ENCODE peak calls at places on chromosomes 4 and X, in nine cellular contexts. J, O, L, S, G, N, Y, R and I are unnamed samples.

GRCh38 chrX:72271812-72272211 is 5.2 kb downstream of the RPS4X start:
- DNase-seq in J (no peak), O (no peak), L (no peak), S (no peak), G (no peak), N (no peak), Y (no peak), R (no peak), I (no peak)

GRCh38 chr4:77336411-77337142 is 179.6 kb downstream of the CCNG2 start:
- DNase-seq in J (no peak), O (no peak), L (no peak), S (no peak), G (no peak), N (no peak), Y (no peak), R (no peak), I (no peak)

GRCh38 chr4:56240554-56241190 is 146.6 kb downstream of the AASDH start:
- DNase-seq in J (no peak), O (no peak), L (no peak), S (no peak), G (no peak), N (no peak), Y (peak; percentile 73), R (no peak), I (no peak)

GRCh38 chrX:20739038-20739745 is 472.5 kb upstream of the RPS6KA3 start:
- DNase-seq in J (no peak), O (no peak), L (no peak), S (no peak), G (no peak), N (no peak), Y (no peak), R (no peak), I (no peak)

GRCh38 chrX:4850312-4850711 is 1136.9 kb upstream of the PRKX start:
- DNase-seq in J (no peak), O (no peak), L (no peak), S (no peak), G (no peak), N (no peak), Y (no peak), R (no peak), I (no peak)

GRCh38 chrX:118566359-118566758 is 70.7 kb downstream of the DOCK11 start:
- DNase-seq in J (no peak), O (no peak), L (no peak), S (no peak), G (no peak), N (no peak), Y (no peak), R (no peak), I (no peak)

GRCh38 chr4:3302786-3303444 is 10.1 kb downstream of the RGS12 start:
- DNase-seq in J (peak; percentile 70), O (no peak), L (no peak), S (no peak), G (no peak), N (peak; percentile 22), Y (no peak), R (no peak), I (peak; percentile 36)

GRCh38 chr4:48602222-48602621 is 112.2 kb downstream of the ZAR1 start:
- DNase-seq in J (no peak), O (no peak), L (peak; percentile 56), S (no peak), G (no peak), N (no peak), Y (no peak), R (no peak), I (no peak)

GRCh38 chr4:8709050-8709728 is 116.6 kb downstream of the CPZ start:
- DNase-seq in J (peak; percentile 62), O (no peak), L (no peak), S (peak; percentile 18), G (no peak), N (no peak), Y (no peak), R (peak; percentile 4), I (no peak)

GRCh38 chrX:329291-329910 is 10.8 kb upstream of the GTPBP6 start:
- DNase-seq in J (peak; percentile 72), O (no peak), L (no peak), S (no peak), G (peak; percentile 16), N (no peak), Y (no peak), R (no peak), I (peak; percentile 7)

GRCh38 chr4:127782275-127783025 is at the start of gene HSPA4L:
- DNase-seq in J (peak; percentile 86), O (peak; percentile 72), L (peak; percentile 44), S (peak; percentile 71), G (peak; percentile 67), N (peak; percentile 39), Y (peak; percentile 71), R (peak; percentile 24), I (peak; percentile 61)

GRCh38 chr4:8182858-8183725 is 16.0 kb upstream of the SH3TC1 start:
- DNase-seq in J (no peak), O (peak; percentile 85), L (peak; percentile 73), S (peak; percentile 84), G (peak; percentile 87), N (peak; percentile 89), Y (no peak), R (peak; percentile 78), I (peak; percentile 79)

GRCh38 chr4:86302242-86302641 is 57.6 kb downstream of the MAPK10 start:
- DNase-seq in J (no peak), O (no peak), L (no peak), S (no peak), G (no peak), N (no peak), Y (no peak), R (peak; percentile 89), I (no peak)

GRCh38 chrX:9433596-9433995 is 31.3 kb upstream of the TBL1X start:
- DNase-seq in J (no peak), O (no peak), L (no peak), S (no peak), G (no peak), N (no peak), Y (no peak), R (no peak), I (no peak)

GRCh38 chr4:69493515-69493914 is 2.2 kb downstream of the UGT2B4 start:
- DNase-seq in J (no peak), O (no peak), L (no peak), S (no peak), G (no peak), N (no peak), Y (no peak), R (no peak), I (no peak)

GRCh38 chrX:82541822-82542221 is 966.3 kb upstream of the POU3F4 start:
- DNase-seq in J (no peak), O (no peak), L (no peak), S (no peak), G (no peak), N (no peak), Y (no peak), R (no peak), I (no peak)
- H3K27ac ChIP-seq in J (no peak overlapping the region), O (no peak overlapping the region), L (no peak overlapping the region), S (no peak overlapping the region), G (no peak overlapping the region), N (no peak overlapping the region), Y (no peak overlapping the region), R (no peak overlapping the region), I (no peak overlapping the region)

DNA sequence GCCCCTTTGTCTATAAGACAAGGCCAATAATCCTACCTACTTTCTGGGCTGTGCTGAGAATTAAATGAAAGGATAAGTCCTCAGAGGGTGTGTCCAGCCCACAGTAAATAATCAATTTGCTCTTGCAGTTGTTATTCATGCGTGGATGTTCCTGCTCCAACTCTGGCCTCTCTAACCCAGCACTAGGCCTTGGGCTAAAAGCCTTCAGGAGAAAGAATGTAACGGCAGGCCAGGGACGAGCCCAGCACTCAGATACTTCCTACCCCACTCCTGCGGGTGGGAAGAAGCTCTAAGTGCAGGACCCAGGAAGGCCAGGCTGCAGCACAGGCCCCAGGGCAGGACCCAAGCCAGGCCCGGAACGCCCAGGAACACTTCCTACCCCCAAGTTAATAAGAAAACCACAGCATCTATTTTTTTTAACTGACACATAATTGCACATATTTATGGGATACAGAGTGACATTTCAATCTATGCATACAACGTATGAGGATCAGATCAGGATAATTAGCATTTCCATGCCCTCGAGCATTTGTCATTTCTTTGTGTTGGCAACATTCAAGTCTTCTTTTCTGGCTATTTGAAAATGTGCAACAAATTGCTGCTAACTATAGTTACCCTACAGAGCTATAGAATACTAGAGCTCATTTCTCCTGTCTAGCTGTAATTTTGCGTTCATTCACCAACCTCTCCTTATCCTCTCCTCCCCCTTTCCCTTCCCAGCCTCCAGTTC is 179.5 kb upstream of the RBPJ start:
- DNase-seq in J (no peak), O (no peak), L (no peak), S (no peak), G (peak; percentile 16), N (no peak), Y (peak; percentile 33), R (no peak), I (no peak)
- H3K27ac ChIP-seq in J (peak overlapping the region; percentile 62), O (no peak overlapping the region), L (no peak overlapping the region), S (peak overlapping the region; percentile 48), G (no peak overlapping the region), N (peak overlapping the region; percentile 81), Y (peak overlapping the region; percentile 23), R (peak overlapping the region; percentile 62), I (no peak overlapping the region)

GRCh38 chr4:102640669-102641068 is 120.1 kb downstream of the MANBA start:
- DNase-seq in J (no peak), O (no peak), L (peak; percentile 50), S (no peak), G (no peak), N (no peak), Y (no peak), R (no peak), I (no peak)
- H3K27ac ChIP-seq in J (no peak overlapping the region), O (no peak overlapping the region), L (no peak overlapping the region), S (no peak overlapping the region), G (no peak overlapping the region), N (no peak overlapping the region), Y (no peak overlapping the region), R (no peak overlapping the region), I (no peak overlapping the region)

DNA sequence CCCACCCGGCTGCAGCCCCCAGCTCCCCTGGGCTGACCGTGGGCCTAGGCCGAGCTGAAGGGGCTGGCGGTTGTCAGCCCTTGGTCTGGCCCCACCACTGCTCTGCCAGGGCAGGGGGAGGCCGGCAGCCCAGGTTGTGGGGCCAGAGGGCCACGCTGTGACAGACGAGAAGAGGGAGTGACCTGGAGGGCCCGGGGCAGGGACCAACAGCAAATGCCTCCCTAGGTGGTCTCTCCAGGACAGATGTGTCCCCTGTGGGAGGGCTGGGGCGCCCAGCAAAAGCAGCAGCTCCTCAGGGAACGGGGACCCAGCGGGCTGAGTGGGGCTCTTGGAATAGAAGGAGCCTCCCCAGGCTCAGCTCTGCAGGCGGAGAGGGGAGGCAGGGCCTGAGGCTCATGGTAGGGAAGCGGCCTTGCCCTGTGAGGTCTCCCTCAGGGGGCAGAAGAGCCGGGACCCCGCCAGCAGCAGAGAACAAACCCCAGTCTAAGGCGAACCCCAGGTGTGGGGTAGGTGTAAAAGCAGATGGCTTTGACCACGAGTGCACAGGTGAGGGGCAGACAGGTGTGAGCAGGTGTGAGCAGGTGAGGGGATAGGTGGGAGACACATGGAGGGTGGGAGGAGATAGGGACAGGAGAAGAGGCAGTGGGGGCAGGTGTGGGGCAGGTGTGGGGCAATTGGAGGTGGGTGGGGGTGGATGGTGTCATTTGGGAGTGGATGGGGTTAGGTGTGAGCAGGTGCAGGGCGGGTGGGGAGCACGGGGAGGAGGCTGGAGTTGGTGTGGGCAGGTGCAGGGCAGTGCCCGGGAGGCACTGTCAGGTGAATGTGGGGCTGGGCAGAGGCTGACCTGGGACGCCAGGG is 34.1 kb upstream of the SPON2 start:
- DNase-seq in J (peak; percentile 79), O (no peak), L (no peak), S (peak; percentile 35), G (no peak), N (no peak), Y (peak; percentile 8), R (peak; percentile 25), I (peak; percentile 48)
- H3K27ac ChIP-seq in J (no peak overlapping the region), O (no peak overlapping the region), L (no peak overlapping the region), S (no peak overlapping the region), G (no peak overlapping the region), N (peak overlapping the region; percentile 22), Y (peak overlapping the region; percentile 67), R (peak overlapping the region; percentile 88), I (no peak overlapping the region)